ENCODE peak calls at places on chromosomes 4 and X, in five cellular contexts. G is psoas muscle, X is fibroblast of lung, I is A549, N is fibroblast of mammary gland. U is an unnamed sample.

GRCh38 chrX:15358533-15358932 is 23.2 kb upstream of the PIGA start:
- DNase-seq in X (no peak), N (no peak), I (no peak), G (no peak), U (no peak)

GRCh38 chr4:97496298-97496873 is 646.9 kb downstream of the STPG2 start:
- DNase-seq in G (no peak), X (peak), N (no peak), I (no peak), U (peak)

GRCh38 chr4:125358453-125358852 is 43.7 kb downstream of the FAT4 start:
- DNase-seq in X (no peak), G (no peak), N (no peak), I (no peak), U (no peak)

GRCh38 chr4:70930530-70931256 is 28.5 kb downstream of the MOB1B start:
- DNase-seq in N (no peak), X (no peak), I (no peak), G (no peak), U (no peak)

GRCh38 chr4:99028187-99028586 is 32.7 kb downstream of the METAP1 start:
- DNase-seq in I (no peak), G (no peak), X (peak), N (peak), U (no peak)

GRCh38 chr4:139419388-139419914 is 34.5 kb upstream of the RAB33B start:
- DNase-seq in X (peak), I (no peak), N (peak), G (no peak), U (no peak)

GRCh38 chrX:141733371-141733770 is 34.8 kb upstream of the SPANXD start:
- DNase-seq in N (peak), G (no peak), X (peak), I (no peak), U (no peak)

GRCh38 chr4:59973496-59973895 is 1226.6 kb upstream of the ADGRL3 start:
- DNase-seq in I (no peak), G (no peak), X (no peak), N (no peak), U (no peak)

GRCh38 chr4:134935320-134935719 is 733.7 kb upstream of the PABPC4L start:
- DNase-seq in N (no peak), G (no peak), X (no peak), I (peak), U (no peak)

GRCh38 chr4:68383115-68383514 is 33.2 kb upstream of the YTHDC1 start:
- DNase-seq in N (no peak), G (no peak), I (no peak), X (no peak), U (no peak)

GRCh38 chr4:8882239-8882638 is 10.6 kb upstream of the HMX1 start:
- DNase-seq in I (no peak), X (no peak), N (no peak), G (no peak), U (no peak)

GRCh38 chr4:73661646-73662119 is 41.4 kb upstream of the RASSF6 start:
- DNase-seq in G (no peak), I (no peak), N (peak), X (peak), U (no peak)

GRCh38 chrX:153867139-153867538 is 18.8 kb downstream of the L1CAM start:
- DNase-seq in G (no peak), N (no peak), I (no peak), X (no peak), U (no peak)

GRCh38 chr4:65880594-65880993 is 210.3 kb upstream of the EPHA5 start:
- DNase-seq in N (no peak), I (no peak), G (no peak), X (peak), U (no peak)

GRCh38 chrX:43953218-43953617 is 20.0 kb downstream of the NDP start:
- DNase-seq in N (peak), G (no peak), X (peak), I (no peak), U (no peak)

DNA sequence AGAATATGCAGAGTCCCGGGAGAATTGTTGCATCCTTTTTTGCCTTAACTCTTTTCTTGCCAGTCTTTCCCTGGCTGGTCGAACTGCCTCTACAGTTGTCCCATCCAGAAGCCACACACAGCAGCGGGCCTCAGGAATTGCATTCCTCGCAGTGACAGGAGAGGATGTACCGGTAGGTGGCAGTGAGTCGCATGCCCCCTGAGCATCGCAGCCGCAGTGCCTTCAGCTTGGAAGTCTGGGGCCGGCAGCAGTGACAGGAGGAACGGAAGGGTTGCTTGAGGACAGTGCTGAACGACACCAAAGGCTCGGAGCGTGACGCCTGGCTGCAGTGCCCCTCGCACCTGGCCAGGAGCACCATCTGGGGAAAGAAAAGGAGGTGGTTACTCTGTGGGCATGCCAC is 23.5 kb downstream of the NDP start:
- DNase-seq in I (peak), X (no peak), G (peak), N (no peak), U (no peak)
- TF ChIP-seq CTCF in I (peak), X (peak), G (peak), N (peak), U (peak)

GRCh38 chr4:171246948-171247347 is 566.3 kb upstream of the GALNTL6 start:
- DNase-seq in I (no peak), G (no peak), X (no peak), N (no peak), U (no peak)
- H3K4me3 ChIP-seq in I (no peak), G (no peak), X (no peak), N (no peak), U (no peak)

GRCh38 chr4:110211007-110211769 is 12.8 kb upstream of the ELOVL6 start:
- DNase-seq in G (no peak), I (peak), N (peak), X (peak), U (no peak)
- TF ChIP-seq CTCF in G (peak), I (peak), N (peak), X (peak), U (peak)

GRCh38 chrX:44344687-44345086 is 1.2 kb upstream of the EFHC2 start:
- DNase-seq in X (no peak), I (no peak), G (no peak), N (no peak), U (no peak)

GRCh38 chrX:44342866-44343265 is 606 bp downstream of the EFHC2 start:
- DNase-seq in X (no peak), G (no peak), I (no peak), N (no peak), U (no peak)

GRCh38 chrX:44338361-44338760 is 5.1 kb downstream of the EFHC2 start:
- DNase-seq in N (no peak), G (no peak), I (no peak), X (no peak), U (no peak)

GRCh38 chrX:44344194-44344593 is 722 bp upstream of the EFHC2 start:
- DNase-seq in X (no peak), I (no peak), N (no peak), G (peak), U (no peak)

GRCh38 chrX:44343412-44343942 is at the start of gene EFHC2:
- DNase-seq in N (peak), G (peak), X (peak), I (peak), U (no peak)
- H3K4me3 ChIP-seq in N (peak), G (peak), X (peak), I (peak), U (peak)

U was measured in retinal pigment epithelial cell.